ENCODE peak calls at places on chromosome 3, in five cellular contexts. One of them, this sample, is unnamed.

GRCh38 chr3:151377768-151378385 is 6.7 kb downstream of the P2RY12 start:
- DNase-seq in A549: no peak
- DNase-seq in HepG2: no peak
- DNase-seq in endothelial cell of umbilical vein: no peak
- DNase-seq in K562: no peak
- DNase-seq in this sample: no peak

GRCh38 chr3:183540501-183541234 is 14.8 kb downstream of the KLHL6 start:
- DNase-seq in A549: no peak
- DNase-seq in HepG2: no peak
- DNase-seq in K562: no peak
- DNase-seq in endothelial cell of umbilical vein: no peak
- DNase-seq in this sample: no peak

GRCh38 chr3:14424711-14425573 is 22.5 kb downstream of the SLC6A6 start:
- DNase-seq in HepG2: no peak
- DNase-seq in K562: peak
- DNase-seq in endothelial cell of umbilical vein: no peak
- DNase-seq in A549: no peak
- DNase-seq in this sample: peak

GRCh38 chr3:52108302-52109232 is 45.7 kb downstream of the POC1A start:
- DNase-seq in endothelial cell of umbilical vein: no peak
- DNase-seq in HepG2: no peak
- DNase-seq in A549: no peak
- DNase-seq in K562: peak
- DNase-seq in this sample: no peak

GRCh38 chr3:128794067-128794768 is 68.2 kb downstream of the RAB7A start:
- DNase-seq in endothelial cell of umbilical vein: peak
- DNase-seq in K562: no peak
- DNase-seq in HepG2: no peak
- DNase-seq in A549: no peak
- DNase-seq in this sample: peak

GRCh38 chr3:43855674-43856299 is 165.0 kb downstream of the ABHD5 start:
- DNase-seq in HepG2: peak
- DNase-seq in endothelial cell of umbilical vein: peak
- DNase-seq in A549: peak
- DNase-seq in K562: no peak
- DNase-seq in this sample: peak

GRCh38 chr3:50605901-50606326 is 5.7 kb downstream of the CISH start:
- DNase-seq in endothelial cell of umbilical vein: no peak
- DNase-seq in K562: no peak
- DNase-seq in HepG2: no peak
- DNase-seq in A549: no peak
- DNase-seq in this sample: no peak

GRCh38 chr3:57331078-57331477 is 38.6 kb upstream of the ASB14 start:
- DNase-seq in A549: no peak
- DNase-seq in HepG2: peak
- DNase-seq in endothelial cell of umbilical vein: no peak
- DNase-seq in K562: peak
- DNase-seq in this sample: no peak

GRCh38 chr3:77945320-77945719 is 905.4 kb downstream of the ROBO2 start:
- DNase-seq in HepG2: no peak
- DNase-seq in K562: no peak
- DNase-seq in endothelial cell of umbilical vein: no peak
- DNase-seq in A549: no peak
- DNase-seq in this sample: no peak

GRCh38 chr3:114178770-114179368 is at the start of gene DRD3:
- DNase-seq in HepG2: no peak
- DNase-seq in K562: no peak
- DNase-seq in A549: no peak
- DNase-seq in endothelial cell of umbilical vein: peak
- DNase-seq in this sample: peak

GRCh38 chr3:192410684-192410960 is 316.7 kb downstream of the FGF12 start:
- DNase-seq in endothelial cell of umbilical vein: no peak
- DNase-seq in HepG2: no peak
- DNase-seq in A549: no peak
- DNase-seq in K562: no peak
- DNase-seq in this sample: no peak

GRCh38 chr3:127650236-127650635 is 21.3 kb downstream of the PODXL2 start:
- DNase-seq in A549: no peak
- DNase-seq in HepG2: no peak
- DNase-seq in K562: no peak
- DNase-seq in endothelial cell of umbilical vein: no peak
- DNase-seq in this sample: no peak

GRCh38 chr3:177286034-177286433 is 88.8 kb upstream of the TBL1XR1 start:
- DNase-seq in K562: no peak
- DNase-seq in A549: peak
- DNase-seq in endothelial cell of umbilical vein: no peak
- DNase-seq in HepG2: peak
- DNase-seq in this sample: no peak

GRCh38 chr3:71582612-71583568 is 638 bp downstream of the FOXP1 start:
- DNase-seq in endothelial cell of umbilical vein: peak
- DNase-seq in HepG2: peak
- DNase-seq in A549: no peak
- DNase-seq in K562: peak
- DNase-seq in this sample: peak

GRCh38 chr3:184981071-184981470 is 169.1 kb downstream of the VPS8 start:
- DNase-seq in K562: no peak
- DNase-seq in HepG2: peak
- DNase-seq in A549: no peak
- DNase-seq in endothelial cell of umbilical vein: no peak
- DNase-seq in this sample: no peak

GRCh38 chr3:24686764-24687163 is 192.1 kb upstream of the THRB start:
- DNase-seq in HepG2: no peak
- DNase-seq in A549: no peak
- DNase-seq in K562: no peak
- DNase-seq in endothelial cell of umbilical vein: no peak
- DNase-seq in this sample: peak

GRCh38 chr3:155339052-155339451 is 45.6 kb upstream of the STRIT1 start:
- DNase-seq in K562: no peak
- DNase-seq in A549: no peak
- DNase-seq in endothelial cell of umbilical vein: no peak
- DNase-seq in HepG2: no peak
- DNase-seq in this sample: no peak

GRCh38 chr3:59189561-59190338 is 139.9 kb upstream of the CFAP20DC start:
- DNase-seq in K562: no peak
- DNase-seq in endothelial cell of umbilical vein: no peak
- DNase-seq in HepG2: peak
- DNase-seq in A549: no peak
- DNase-seq in this sample: no peak

GRCh38 chr3:137762674-137763593 is 1.2 kb upstream of the SOX14 start:
- DNase-seq in K562: no peak
- DNase-seq in endothelial cell of umbilical vein: no peak
- DNase-seq in A549: no peak
- DNase-seq in HepG2: no peak
- DNase-seq in this sample: no peak

GRCh38 chr3:137764563-137765309 is 621 bp downstream of the SOX14 start:
- DNase-seq in K562: no peak
- DNase-seq in HepG2: no peak
- DNase-seq in A549: no peak
- DNase-seq in endothelial cell of umbilical vein: no peak
- DNase-seq in this sample: no peak

GRCh38 chr3:137764001-137764433 is at the start of gene SOX14:
- DNase-seq in HepG2: peak
- DNase-seq in A549: no peak
- DNase-seq in endothelial cell of umbilical vein: no peak
- DNase-seq in K562: peak
- DNase-seq in this sample: no peak

GRCh38 chr3:137761563-137762503 is 2.3 kb upstream of the SOX14 start:
- DNase-seq in HepG2: no peak
- DNase-seq in endothelial cell of umbilical vein: no peak
- DNase-seq in K562: no peak
- DNase-seq in A549: no peak
- DNase-seq in this sample: no peak

DNA sequence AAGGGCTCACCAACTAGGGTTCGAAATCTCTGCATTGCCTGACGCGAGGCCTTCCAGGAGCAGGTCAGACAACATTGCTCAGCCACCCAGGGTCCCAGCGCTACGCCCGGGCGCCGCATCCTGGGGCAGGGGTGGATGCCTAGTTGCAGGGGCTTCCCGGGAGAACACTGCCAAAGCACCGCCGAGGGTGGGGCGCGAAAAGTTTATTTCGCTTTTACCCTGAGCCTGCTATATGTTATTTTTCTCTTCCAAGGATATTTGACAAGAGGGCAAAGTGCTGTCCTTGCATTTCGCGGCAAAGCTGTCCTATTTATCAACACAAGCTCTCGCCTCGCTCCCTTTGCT is 549 bp upstream of the SOX14 start:
- DNase-seq in K562: no peak
- DNase-seq in HepG2: no peak
- DNase-seq in A549: no peak
- DNase-seq in endothelial cell of umbilical vein: no peak
- DNase-seq in this sample: no peak
- TF ChIP-seq MYC in K562: no peak
- TF ChIP-seq MYC in HepG2: no peak
- TF ChIP-seq MYC in A549: no peak
- TF ChIP-seq MYC in endothelial cell of umbilical vein: no peak
- TF ChIP-seq MYC in this sample: no peak

DNA sequence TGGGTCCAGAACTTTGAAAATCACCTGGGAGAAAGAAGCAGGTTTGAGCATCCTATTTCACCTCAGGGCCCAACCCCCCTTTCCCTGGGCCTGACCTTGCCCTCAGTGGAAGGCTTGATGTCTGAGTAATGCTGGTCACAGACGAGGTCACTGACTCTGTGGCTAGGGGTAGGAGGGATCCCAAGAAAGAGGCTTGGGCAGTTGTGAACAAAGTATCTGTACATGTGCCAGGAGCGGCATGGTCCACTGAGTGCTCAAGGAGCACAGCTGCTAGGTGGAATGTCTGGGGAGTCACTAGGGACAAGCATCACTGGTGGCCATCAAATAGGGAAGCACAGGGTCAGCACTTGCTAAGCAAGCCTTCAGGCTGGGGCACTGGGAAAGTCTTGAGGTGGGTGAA is 7.3 kb downstream of the CCDC71 start:
- DNase-seq in HepG2: no peak
- DNase-seq in A549: no peak
- DNase-seq in K562: no peak
- DNase-seq in endothelial cell of umbilical vein: no peak
- DNase-seq in this sample: no peak
- H3K4me3 ChIP-seq in HepG2: no peak
- H3K4me3 ChIP-seq in A549: no peak
- H3K4me3 ChIP-seq in K562: no peak
- H3K4me3 ChIP-seq in endothelial cell of umbilical vein: no peak
- H3K4me3 ChIP-seq in this sample: no peak

GRCh38 chr3:79406175-79406574 is 361.6 kb downstream of the ROBO1 start:
- DNase-seq in endothelial cell of umbilical vein: no peak
- DNase-seq in HepG2: no peak
- DNase-seq in K562: no peak
- DNase-seq in A549: no peak
- DNase-seq in this sample: no peak
- TF ChIP-seq CTCF in endothelial cell of umbilical vein: no peak
- TF ChIP-seq CTCF in HepG2: no peak
- TF ChIP-seq CTCF in K562: no peak
- TF ChIP-seq CTCF in A549: no peak
- TF ChIP-seq CTCF in this sample: no peak

GRCh38 chr3:48437812-48438211 is 2.1 kb downstream of the CCDC51 start:
- DNase-seq in A549: no peak
- DNase-seq in endothelial cell of umbilical vein: no peak
- DNase-seq in HepG2: no peak
- DNase-seq in K562: no peak
- DNase-seq in this sample: no peak
- TF ChIP-seq MYC in A549: no peak
- TF ChIP-seq MYC in endothelial cell of umbilical vein: no peak
- TF ChIP-seq MYC in HepG2: no peak
- TF ChIP-seq MYC in K562: no peak
- TF ChIP-seq MYC in this sample: no peak

DNA sequence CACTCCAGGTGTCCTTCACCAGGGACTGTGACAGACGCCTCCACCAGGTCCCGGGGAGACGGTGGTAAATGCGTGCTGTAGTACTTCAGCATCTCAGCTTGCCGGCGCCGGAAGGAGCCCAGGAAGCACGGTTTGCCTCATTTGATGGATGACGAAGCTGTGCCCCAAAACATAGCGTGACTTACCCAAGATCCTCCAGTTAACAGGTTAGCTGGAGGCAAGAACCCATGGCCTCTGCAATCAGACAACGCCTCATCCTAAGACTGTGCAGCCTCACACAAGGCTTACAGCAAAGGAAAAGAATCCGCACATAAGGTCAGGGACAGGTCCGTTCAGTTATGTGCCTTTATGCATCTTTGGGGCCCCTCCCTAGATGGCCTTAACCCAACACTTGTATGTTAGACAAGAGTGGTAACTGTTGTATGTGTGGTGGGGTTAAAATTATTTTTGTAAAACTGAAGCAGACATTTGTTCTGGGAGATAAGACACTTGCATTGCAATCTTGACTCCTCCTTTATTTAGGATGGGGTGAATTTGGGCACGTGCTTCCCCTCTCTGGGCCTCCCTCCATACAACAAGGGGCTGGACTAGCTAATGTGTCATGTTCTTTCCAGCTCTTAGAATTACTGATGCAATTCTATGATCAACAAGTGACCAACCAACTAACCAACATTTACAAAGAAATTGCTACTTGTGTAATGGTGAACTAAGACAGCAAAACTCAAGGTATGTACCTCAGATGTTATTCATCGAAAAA is 39.4 kb downstream of the VGLL4 start:
- DNase-seq in endothelial cell of umbilical vein: no peak
- DNase-seq in A549: no peak
- DNase-seq in HepG2: no peak
- DNase-seq in K562: peak
- DNase-seq in this sample: peak
- H3K4me3 ChIP-seq in endothelial cell of umbilical vein: no peak
- H3K4me3 ChIP-seq in A549: no peak
- H3K4me3 ChIP-seq in HepG2: no peak
- H3K4me3 ChIP-seq in K562: no peak
- H3K4me3 ChIP-seq in this sample: no peak

DNA sequence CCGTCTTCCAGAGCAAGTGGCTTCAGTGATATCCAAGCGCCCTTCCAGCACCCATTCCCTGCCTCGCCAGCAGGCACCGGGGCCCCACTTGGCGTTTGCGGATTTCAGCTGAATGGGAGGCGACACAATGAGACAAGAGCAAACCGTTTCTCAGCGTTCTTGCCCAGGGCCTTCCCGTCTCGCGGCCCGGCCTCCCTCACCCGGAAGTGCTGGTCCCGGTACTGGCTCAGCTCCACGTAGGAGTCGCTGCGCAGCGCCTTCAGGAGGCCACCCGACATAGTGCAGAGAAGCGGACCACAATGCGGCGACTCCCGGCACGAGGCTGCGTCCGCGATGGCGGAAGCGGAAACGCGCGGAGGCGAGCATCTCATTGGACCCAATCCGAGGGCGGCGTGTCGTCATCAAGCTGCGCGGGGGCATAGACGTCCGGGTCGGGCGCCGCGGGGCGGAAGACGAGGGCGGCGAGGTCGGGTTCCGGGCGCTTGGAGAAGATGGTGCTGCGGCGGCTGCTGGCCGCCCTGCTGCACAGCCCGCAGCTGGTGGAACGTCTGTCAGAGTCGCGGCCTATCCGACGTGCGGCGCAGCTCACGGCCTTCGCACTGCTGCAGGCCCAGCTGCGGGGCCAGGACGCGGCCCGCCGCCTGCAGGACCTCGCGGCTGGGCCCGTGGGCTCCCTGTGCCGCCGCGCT is at the start of gene NCBP2:
- DNase-seq in A549: peak
- DNase-seq in HepG2: peak
- DNase-seq in endothelial cell of umbilical vein: peak
- DNase-seq in K562: peak
- DNase-seq in this sample: peak
- TF ChIP-seq CTCF in A549: peak
- TF ChIP-seq CTCF in HepG2: peak
- TF ChIP-seq CTCF in endothelial cell of umbilical vein: peak
- TF ChIP-seq CTCF in K562: peak
- TF ChIP-seq CTCF in this sample: peak

This sample was measured in NB4.